ENCODE peak calls at places on chromosomes 13 and 19, in eight cellular contexts. K, W, D, B, G, U, J and V are unnamed samples.

GRCh38 chr13:30736461-30736860 is 1.1 kb downstream of the ALOX5AP start:
- DNase-seq in K (no peak), W (no peak), D (no peak), B (no peak), G (no peak), U (no peak), J (no peak), V (no peak)

GRCh38 chr19:45952691-45953505 is 20.8 kb downstream of the NOVA2 start:
- DNase-seq in K (no peak), W (peak; percentile 75), D (no peak), B (peak; percentile 34), G (peak; percentile 24), U (peak; percentile 30), J (peak; percentile 97), V (peak; percentile 24)

GRCh38 chr19:6272913-6273600 is 6.7 kb downstream of the MLLT1 start:
- DNase-seq in K (no peak), W (no peak), D (no peak), B (no peak), G (no peak), U (no peak), J (no peak), V (no peak)

GRCh38 chr13:20131057-20131832 is 29.6 kb downstream of the GJA3 start:
- DNase-seq in K (no peak), W (no peak), D (no peak), B (no peak), G (no peak), U (no peak), J (peak; percentile 36), V (no peak)

GRCh38 chr19:48628486-48629296 is 8.5 kb downstream of the DBP start:
- DNase-seq in K (peak; percentile 62), W (no peak), D (no peak), B (no peak), G (peak; percentile 19), U (no peak), J (no peak), V (no peak)

GRCh38 chr13:25945596-25945995 is 106.2 kb downstream of the SHISA2 start:
- DNase-seq in K (no peak), W (no peak), D (no peak), B (no peak), G (no peak), U (no peak), J (peak; percentile 17), V (no peak)

GRCh38 chr13:21348771-21349170 is 110.3 kb downstream of the ZDHHC20 start:
- DNase-seq in K (no peak), W (peak; percentile 2), D (no peak), B (no peak), G (no peak), U (no peak), J (no peak), V (no peak)

GRCh38 chr13:107370036-107370785 is 802.3 kb upstream of the ARGLU1 start:
- DNase-seq in K (no peak), W (peak; percentile 56), D (no peak), B (no peak), G (no peak), U (no peak), J (no peak), V (no peak)

GRCh38 chr19:4516199-4516938 is 1.9 kb downstream of the PLIN4 start:
- DNase-seq in K (no peak), W (no peak), D (no peak), B (no peak), G (no peak), U (no peak), J (no peak), V (peak; percentile 28)

GRCh38 chr13:111506621-111507020 is 186.2 kb downstream of the TEX29 start:
- DNase-seq in K (peak; percentile 22), W (no peak), D (no peak), B (no peak), G (no peak), U (no peak), J (no peak), V (no peak)

GRCh38 chr13:88701551-88701950 is 1030.4 kb downstream of the SLITRK5 start:
- DNase-seq in K (no peak), W (no peak), D (no peak), B (no peak), G (no peak), U (no peak), J (no peak), V (no peak)

DNA sequence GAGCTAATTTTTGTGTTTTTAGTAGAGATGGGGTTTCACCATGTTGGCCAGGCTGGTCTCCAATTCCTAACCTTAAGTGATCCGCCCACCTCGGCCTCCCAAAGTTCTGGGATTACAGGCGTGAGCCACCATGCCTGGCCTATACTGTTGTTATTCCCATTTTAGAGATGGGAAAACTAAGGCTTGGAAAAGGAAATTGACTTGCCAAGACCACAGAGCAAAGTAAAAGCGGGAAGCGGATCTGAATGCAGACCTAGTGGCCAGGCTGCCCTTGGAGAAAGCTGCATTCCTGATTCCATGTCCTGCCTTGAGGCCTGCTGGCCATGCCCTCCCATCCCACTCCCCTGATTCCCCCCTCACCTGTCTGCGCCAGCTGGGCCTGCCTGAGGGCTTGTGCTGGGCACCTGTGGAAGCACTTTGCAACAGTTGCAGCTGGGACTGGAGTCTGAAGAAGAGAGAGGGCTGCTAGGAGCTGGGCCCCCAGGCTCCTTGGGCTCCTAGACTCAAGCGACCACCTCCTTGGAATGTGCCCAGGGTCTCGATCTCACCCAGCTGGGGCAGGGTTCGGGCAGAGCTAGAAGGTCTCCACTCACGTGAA is 5.7 kb downstream of the PALM3 start:
- DNase-seq in K (no peak), W (no peak), D (no peak), B (no peak), G (no peak), U (no peak), J (no peak), V (no peak)
- H3K4me3 ChIP-seq in K (no peak overlapping the region), W (no peak overlapping the region), D (no peak overlapping the region), B (no peak overlapping the region), G (no peak overlapping the region), U (no peak overlapping the region), J (no peak overlapping the region), V (no peak overlapping the region)

GRCh38 chr13:97583884-97584497 is 150.0 kb downstream of the RAP2A start:
- DNase-seq in K (no peak), W (no peak), D (no peak), B (no peak), G (no peak), U (no peak), J (no peak), V (no peak)

GRCh38 chr13:97586941-97587340 is 153.0 kb downstream of the RAP2A start:
- DNase-seq in K (no peak), W (no peak), D (no peak), B (no peak), G (no peak), U (no peak), J (no peak), V (no peak)

DNA sequence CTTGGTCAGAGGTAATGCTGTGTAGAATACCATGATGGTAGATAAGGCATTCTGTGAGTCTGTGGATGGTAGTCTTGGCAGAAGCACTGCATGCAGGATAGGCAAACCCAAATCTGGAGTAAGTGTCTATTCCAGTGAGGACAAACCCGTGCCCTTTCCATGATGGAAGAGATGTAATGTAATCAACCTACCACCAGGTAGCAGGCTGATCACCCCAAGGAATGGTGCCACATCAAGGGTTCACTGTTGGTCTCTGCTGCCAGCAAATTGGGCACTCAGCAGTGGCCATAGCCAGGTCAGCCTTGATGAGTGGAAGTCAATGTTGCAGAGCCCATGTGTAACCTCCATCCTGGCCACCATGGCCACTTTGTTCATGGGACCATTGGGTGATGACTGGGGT is 155.0 kb downstream of the RAP2A start:
- DNase-seq in K (no peak), W (no peak), D (no peak), B (no peak), G (no peak), U (no peak), J (peak; percentile 49), V (no peak)
- TF ChIP-seq CTCF in K (no peak), W (no peak), D (no peak), B (no peak), G (no peak), U (no peak), J (peak; percentile 61), V (no peak)

GRCh38 chr13:66128692-66129269 is 1101.4 kb downstream of the PCDH9 start:
- DNase-seq in K (no peak), W (no peak), D (no peak), B (no peak), G (no peak), U (no peak), J (no peak), V (no peak)

GRCh38 chr13:66128201-66128600 is 1101.9 kb downstream of the PCDH9 start:
- DNase-seq in K (no peak), W (no peak), D (no peak), B (no peak), G (no peak), U (no peak), J (no peak), V (no peak)
- H3K4me3 ChIP-seq in K (no peak overlapping the region), W (no peak overlapping the region), D (no peak overlapping the region), B (no peak overlapping the region), G (no peak overlapping the region), U (no peak overlapping the region), J (no peak overlapping the region), V (no peak overlapping the region)

GRCh38 chr19:55455576-55456235 is 5.7 kb downstream of the ISOC2 start:
- DNase-seq in K (no peak), W (no peak), D (no peak), B (no peak), G (no peak), U (no peak), J (no peak), V (no peak)

GRCh38 chr19:55452381-55453325 is 8.8 kb downstream of the ISOC2 start:
- DNase-seq in K (no peak), W (peak; percentile 42), D (no peak), B (no peak), G (peak; percentile 46), U (peak; percentile 40), J (peak; percentile 96), V (peak; percentile 67)

GRCh38 chr19:55453861-55454260 is 7.6 kb downstream of the ISOC2 start:
- DNase-seq in K (no peak), W (no peak), D (no peak), B (no peak), G (no peak), U (no peak), J (no peak), V (no peak)

GRCh38 chr19:55456347-55456746 is 5.1 kb downstream of the ISOC2 start:
- DNase-seq in K (no peak), W (no peak), D (no peak), B (no peak), G (no peak), U (no peak), J (no peak), V (no peak)

DNA sequence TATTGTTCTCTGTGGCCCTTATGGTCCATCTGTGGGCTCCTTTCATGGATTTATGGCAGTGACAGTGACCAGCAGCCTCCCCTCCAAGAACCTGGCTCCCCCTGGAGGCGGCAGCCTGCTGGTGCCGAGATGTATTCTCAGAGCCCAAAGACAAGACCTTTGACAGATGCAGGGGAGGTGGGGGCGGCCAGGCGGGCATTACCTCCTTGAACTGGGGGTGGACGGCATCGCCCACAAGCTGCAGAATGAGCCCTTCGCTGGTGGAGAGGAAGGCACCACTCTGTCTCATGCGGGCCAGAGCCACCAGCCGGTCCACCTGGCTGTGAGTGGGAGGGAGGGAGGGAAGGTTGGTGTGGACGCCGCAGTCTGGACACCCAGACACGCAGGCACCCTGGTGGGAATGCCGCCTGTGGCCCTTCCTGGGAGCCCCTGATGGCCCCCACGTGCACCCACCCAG is 6.6 kb downstream of the ISOC2 start:
- DNase-seq in K (no peak), W (no peak), D (no peak), B (no peak), G (no peak), U (no peak), J (peak; percentile 89), V (peak; percentile 74)
- TF ChIP-seq CTCF in K (peak; percentile 20), W (peak; percentile 76), D (no peak), B (no peak), G (peak; percentile 43), U (peak; percentile 75), J (peak; percentile 79), V (peak; percentile 73)